ENCODE peak calls at places on chromosome 17, in four cellular contexts. Y is IMR-90, T is DND-41, J is fibroblast of lung. X is an unnamed sample.

GRCh38 chr17:44919885-44920564 is 4.7 kb upstream of the GFAP start:
- DNase-seq in Y (peak), T (peak), J (peak), X (no peak)

GRCh38 chr17:72525225-72525988 is 404.6 kb downstream of the SOX9 start:
- DNase-seq in Y (no peak), T (no peak), J (no peak), X (no peak)

GRCh38 chr17:68576811-68577551 is 24.2 kb downstream of the FAM20A start:
- DNase-seq in Y (peak), T (no peak), J (no peak), X (no peak)

GRCh38 chr17:46152423-46152822 is 40.8 kb downstream of the KANSL1 start:
- DNase-seq in Y (no peak), T (no peak), J (no peak), X (no peak)

GRCh38 chr17:11461993-11462548 is 136.2 kb upstream of the DNAH9 start:
- DNase-seq in Y (no peak), T (no peak), J (no peak), X (no peak)

GRCh38 chr17:66233023-66233753 is 4.0 kb upstream of the APOH start:
- DNase-seq in Y (no peak), T (no peak), J (no peak), X (no peak)

GRCh38 chr17:10772425-10773380 is 31.2 kb downstream of the TMEM238L start:
- DNase-seq in Y (peak), T (peak), J (no peak), X (no peak)

GRCh38 chr17:69031839-69032238 is 28.9 kb downstream of the ABCA9 start:
- DNase-seq in Y (no peak), T (no peak), J (no peak), X (no peak)

GRCh38 chr17:34726536-34727384 is 147.4 kb downstream of the TMEM132E start:
- DNase-seq in Y (no peak), T (no peak), J (no peak), X (no peak)

GRCh38 chr17:65987988-65988387 is 203.9 kb downstream of the CEP112 start:
- DNase-seq in Y (peak), T (no peak), J (peak), X (no peak)

GRCh38 chr17:17109231-17109630 is 67.0 kb downstream of the MPRIP start:
- DNase-seq in Y (no peak), T (no peak), J (no peak), X (no peak)

GRCh38 chr17:45430738-45431530 is 1.7 kb downstream of the ARHGAP27 start:
- DNase-seq in Y (no peak), T (no peak), J (no peak), X (no peak)

GRCh38 chr17:17820046-17820445 is 16.7 kb downstream of the SREBF1 start:
- DNase-seq in Y (no peak), T (no peak), J (no peak), X (no peak)

GRCh38 chr17:82028966-82029365 is 2.5 kb upstream of the RAC3 start:
- DNase-seq in Y (no peak), T (no peak), J (no peak), X (no peak)

GRCh38 chr17:76547183-76547641 is 7.4 kb downstream of the PRCD start:
- DNase-seq in Y (peak), T (peak), J (peak), X (peak)

GRCh38 chr17:45248132-45248936 is 13.6 kb downstream of the SPATA32 start:
- DNase-seq in Y (no peak), T (peak), J (peak), X (no peak)

GRCh38 chr17:27612160-27612767 is 18.7 kb upstream of the LGALS9 start:
- DNase-seq in Y (peak), T (no peak), J (no peak), X (no peak)

GRCh38 chr17:48970224-48970623 is 1.8 kb upstream of the GIP start:
- DNase-seq in Y (no peak), T (no peak), J (peak), X (no peak)

GRCh38 chr17:35048685-35049379 is 14.7 kb downstream of the RFFL start:
- DNase-seq in Y (no peak), T (no peak), J (no peak), X (no peak)

GRCh38 chr17:41907633-41908539 is 10.9 kb downstream of the ACLY start:
- DNase-seq in Y (peak), T (no peak), J (peak), X (no peak)

GRCh38 chr17:18231156-18231555 is 5.7 kb downstream of the LLGL1 start:
- DNase-seq in Y (no peak), T (no peak), J (no peak), X (no peak)

GRCh38 chr17:74883241-74883750 is 10.1 kb downstream of the FADS6 start:
- DNase-seq in Y (peak), T (no peak), J (peak), X (no peak)

GRCh38 chr17:51999654-52000053 is 158.9 kb downstream of the CA10 start:
- DNase-seq in Y (no peak), T (no peak), J (no peak), X (no peak)

GRCh38 chr17:52789829-52790228 is 631.3 kb upstream of the CA10 start:
- DNase-seq in Y (no peak), T (no peak), J (no peak), X (no peak)

GRCh38 chr17:40317345-40317873 is 8.4 kb downstream of the RARA start:
- DNase-seq in Y (peak), T (peak), J (peak), X (no peak)

GRCh38 chr17:35536664-35537160 is 766 bp downstream of the SLFN12L start:
- DNase-seq in Y (no peak), T (peak), J (no peak), X (no peak)

GRCh38 chr17:75542728-75543336 is 17.3 kb downstream of the LLGL2 start:
- DNase-seq in Y (no peak), T (no peak), J (no peak), X (no peak)

DNA sequence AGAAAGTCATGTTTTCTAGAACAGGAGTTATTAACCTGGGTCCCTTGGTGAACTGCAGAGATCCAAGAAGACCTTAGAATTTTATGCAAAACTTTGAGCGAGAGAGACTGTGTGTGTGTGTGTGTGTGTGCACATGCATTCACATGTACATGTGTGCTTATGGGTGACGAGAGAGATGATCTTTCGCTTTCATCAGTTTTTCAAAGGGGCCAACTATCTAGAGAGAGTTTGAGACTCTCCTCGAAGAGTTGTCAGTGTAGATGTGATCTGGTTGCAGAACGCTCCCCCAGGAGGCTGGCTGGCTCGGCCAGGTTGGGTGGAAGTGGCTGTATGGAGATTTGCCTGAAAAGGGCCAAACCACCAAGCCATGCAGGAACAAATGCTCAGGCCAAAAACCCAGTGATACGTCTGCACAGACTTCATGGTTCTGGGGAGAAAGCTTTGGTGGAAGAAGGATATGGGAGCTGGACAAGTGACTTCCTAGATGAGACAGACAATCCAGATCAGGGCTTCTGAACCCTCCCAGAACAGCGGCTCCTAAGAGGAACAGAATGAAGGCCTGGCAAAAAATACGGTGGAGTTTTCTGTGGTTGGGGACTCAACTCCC is 6.1 kb downstream of the PIK3R5 start:
- DNase-seq in Y (no peak), T (no peak), J (no peak), X (no peak)
- H3K9ac ChIP-seq in Y (no peak), T (peak), J (no peak), X (no peak)

GRCh38 chr17:28949185-28950016 is 1.9 kb downstream of the PHF12 start:
- DNase-seq in Y (no peak), T (peak), J (peak), X (peak)
- H3K27ac ChIP-seq in Y (peak), T (peak), J (peak), X (peak)

DNA sequence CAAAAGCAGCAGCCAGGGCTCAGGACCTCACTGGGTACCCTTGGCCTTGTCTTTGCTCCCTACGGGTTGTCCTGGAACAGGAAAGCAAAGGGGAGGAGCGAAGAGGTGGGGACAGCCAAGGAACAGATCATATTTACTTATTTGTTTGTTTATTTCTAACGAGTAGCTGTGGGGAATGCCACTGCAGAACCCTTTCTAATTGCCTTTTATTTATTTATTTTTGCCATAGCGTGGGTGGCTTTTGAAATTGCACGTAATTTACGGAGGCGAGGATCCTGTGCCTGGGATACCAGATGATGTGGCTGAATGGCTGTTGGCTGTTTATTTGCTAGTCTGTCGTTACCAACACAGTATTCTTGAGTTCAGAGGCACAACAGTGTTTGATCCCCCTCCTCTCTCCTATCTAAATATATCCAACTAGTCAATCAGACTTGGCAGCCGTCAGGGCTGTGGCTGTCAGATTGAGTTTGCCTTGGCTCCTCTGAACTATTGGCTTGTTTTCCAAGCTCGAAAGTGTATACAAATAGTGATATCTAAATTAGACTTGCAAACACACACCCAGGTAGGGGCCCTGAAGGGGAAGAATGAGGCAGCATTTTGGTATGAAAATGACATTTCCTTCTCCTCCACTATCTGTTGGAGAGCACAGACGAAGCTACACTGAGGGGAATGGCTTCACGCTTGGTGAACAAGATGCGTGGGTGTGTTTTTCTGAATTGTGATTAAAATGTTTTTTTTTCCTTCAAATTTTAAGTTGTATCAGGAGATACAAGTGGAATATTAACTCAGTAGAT is 110.4 kb downstream of the MSI2 start:
- DNase-seq in Y (no peak), T (no peak), J (peak), X (no peak)
- H3K9ac ChIP-seq in Y (no peak), T (no peak), J (no peak), X (no peak)

GRCh38 chr17:19707728-19708221 is 8.6 kb downstream of the SLC47A2 start:
- DNase-seq in Y (no peak), T (no peak), J (no peak), X (no peak)
- H3K27ac ChIP-seq in Y (no peak), T (no peak), J (no peak), X (no peak)

GRCh38 chr17:47230864-47231263 is 21.7 kb downstream of the MYL4 start:
- DNase-seq in Y (no peak), T (no peak), J (no peak), X (no peak)
- H3K9ac ChIP-seq in Y (peak), T (no peak), J (no peak), X (no peak)

GRCh38 chr17:4932756-4933155 is 679 bp downstream of the GP1BA start:
- DNase-seq in Y (no peak), T (no peak), J (no peak), X (no peak)
- H3K27ac ChIP-seq in Y (no peak), T (no peak), J (no peak), X (no peak)

DNA sequence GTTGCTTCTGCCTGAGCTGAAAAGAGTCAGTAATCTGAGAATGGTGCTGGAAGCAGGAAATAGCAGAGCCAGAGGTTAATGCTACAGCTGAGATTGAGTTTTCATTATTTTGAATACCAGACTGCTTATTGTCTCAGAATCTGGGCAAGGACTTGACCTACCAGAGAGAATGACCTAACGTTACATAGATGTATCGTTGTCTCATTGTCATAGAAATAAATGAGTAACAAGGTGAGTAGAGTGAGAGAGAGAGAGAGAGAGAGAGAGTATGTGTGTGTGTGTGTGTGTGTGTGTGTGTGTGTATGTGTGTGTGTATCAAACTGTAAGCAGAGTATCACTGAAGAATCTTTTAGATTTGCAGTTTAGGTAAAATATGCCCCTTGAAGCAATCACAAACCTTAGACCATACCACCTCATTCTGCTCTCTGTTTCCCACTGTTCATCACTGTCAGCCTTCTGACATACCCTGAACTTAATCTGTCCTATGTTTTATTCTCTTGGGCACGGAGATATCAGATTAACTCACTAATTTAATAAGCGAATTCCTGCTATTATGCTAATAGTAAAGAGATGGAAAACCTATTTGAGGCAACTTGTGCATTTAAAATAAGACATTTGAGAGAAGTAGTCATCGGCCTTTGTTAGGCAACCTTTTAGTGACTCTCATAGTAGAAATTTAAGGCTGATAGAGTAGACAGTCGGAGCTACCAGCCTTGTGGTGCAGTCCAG is 87.8 kb downstream of the CYB561 start:
- DNase-seq in Y (peak), T (no peak), J (peak), X (no peak)
- H3K9ac ChIP-seq in Y (no peak), T (no peak), J (no peak), X (no peak)

GRCh38 chr17:78759203-78759968 is 22.7 kb downstream of the CYTH1 start:
- DNase-seq in Y (peak), T (peak), J (peak), X (no peak)
- H3K27ac ChIP-seq in Y (no peak), T (peak), J (no peak), X (peak)

GRCh38 chr17:80221401-80221800 is 1.2 kb downstream of the SLC26A11 start:
- DNase-seq in Y (no peak), T (no peak), J (no peak), X (no peak)
- H3K9ac ChIP-seq in Y (peak), T (no peak), J (no peak), X (no peak)

X was measured in SK-N-MC.